ENCODE peak calls at places on chromosomes 1 and 21, in ten cellular contexts. E is head of caudate nucleus; W is fibroblast of lung; C is activated CD8-positive, alpha-beta memory T cell treated with anti-CD3 and anti-CD28 coated beads, Interleukin-2, amount 50 U/mL, for 48 hours; D is vagina; M is psoas muscle; B is activated T-helper 1 cell treated with Interleukin-2 at 50 U/mL for 16 hours; V is mesothelial cell of epicardium; N is SW480; P is DMS153. L is an unnamed sample.

GRCh38 chr1:3262681-3263286 is 191.7 kb upstream of the ARHGEF16 start:
- DNase-seq in P (no peak), D (no peak), B (no peak), M (no peak), C (no peak), V (no peak), E (no peak), N (no peak), W (no peak), L (no peak)

GRCh38 chr21:32812035-32812434 is 40.5 kb upstream of the PAXBP1 start:
- DNase-seq in P (no peak), W (no peak), N (no peak), V (no peak), C (no peak), M (peak), B (no peak), D (no peak), E (no peak), L (no peak)

GRCh38 chr1:39409055-39409816 is 82.2 kb upstream of the BMP8A start:
- DNase-seq in E (peak), N (peak), D (no peak), C (no peak), P (peak), W (peak), V (peak), M (peak), B (no peak), L (no peak)

GRCh38 chr1:226366290-226366689 is 41.6 kb downstream of the PARP1 start:
- DNase-seq in N (no peak), D (no peak), C (no peak), B (no peak), M (no peak), P (no peak), W (peak), E (no peak), V (no peak), L (no peak)

GRCh38 chr1:199172286-199173124 is 533.7 kb downstream of the PTPRC start:
- DNase-seq in P (no peak), W (no peak), V (no peak), C (no peak), N (no peak), E (no peak), B (no peak), M (no peak), D (no peak), L (no peak)

GRCh38 chr1:37879865-37880264 is 20.5 kb upstream of the MTF1 start:
- DNase-seq in B (no peak), E (no peak), D (no peak), P (no peak), W (no peak), V (no peak), N (no peak), M (no peak), C (no peak), L (no peak)

GRCh38 chr1:154775559-154776338 is 94.3 kb downstream of the KCNN3 start:
- DNase-seq in E (no peak), P (no peak), B (no peak), N (no peak), M (no peak), C (no peak), W (no peak), V (no peak), D (no peak), L (peak)

GRCh38 chr1:113388017-113388620 is 2.2 kb upstream of the MAGI3 start:
- DNase-seq in M (no peak), B (no peak), W (no peak), D (no peak), P (no peak), C (no peak), N (no peak), V (no peak), E (no peak), L (no peak)

GRCh38 chr21:33196956-33197374 is 32.8 kb upstream of the IFNAR2 start:
- DNase-seq in B (peak), P (peak), M (peak), E (peak), D (no peak), W (peak), N (peak), C (peak), V (peak), L (no peak)

GRCh38 chr21:46357684-46358425 is 33.9 kb downstream of the PCNT start:
- DNase-seq in E (no peak), W (no peak), D (no peak), B (no peak), V (no peak), M (peak), C (no peak), P (no peak), N (no peak), L (no peak)

GRCh38 chr1:177915641-177916040 is 54.2 kb downstream of the SEC16B start:
- DNase-seq in C (no peak), B (no peak), N (no peak), P (no peak), W (no peak), E (no peak), V (no peak), D (no peak), M (no peak), L (no peak)

GRCh38 chr21:30831194-30831765 is 1.7 kb upstream of the KRTAP7-1 start:
- DNase-seq in V (no peak), E (no peak), W (no peak), N (peak), D (no peak), B (no peak), M (no peak), C (peak), P (no peak), L (no peak)

GRCh38 chr1:51661081-51661518 is 44.2 kb downstream of the OSBPL9 start:
- DNase-seq in P (no peak), B (no peak), E (no peak), C (no peak), N (no peak), M (no peak), V (no peak), D (no peak), W (peak), L (no peak)

GRCh38 chr1:207824691-207825090 is 72.8 kb downstream of the CD46 start:
- DNase-seq in E (no peak), D (no peak), W (peak), V (no peak), C (no peak), B (no peak), M (peak), P (no peak), N (no peak), L (no peak)

GRCh38 chr1:6281511-6282402 is 20.9 kb upstream of the GPR153 start:
- DNase-seq in W (no peak), E (no peak), B (no peak), D (no peak), V (no peak), C (no peak), P (no peak), M (no peak), N (peak), L (no peak)

GRCh38 chr1:101567582-101568189 is 330.9 kb downstream of the S1PR1 start:
- DNase-seq in P (no peak), D (no peak), V (no peak), N (peak), E (peak), W (peak), C (peak), M (no peak), B (peak), L (no peak)

GRCh38 chr1:185541861-185542260 is 192.3 kb upstream of the HMCN1 start:
- DNase-seq in B (no peak), D (no peak), P (no peak), N (no peak), E (no peak), C (no peak), V (no peak), W (no peak), M (no peak), L (no peak)

GRCh38 chr1:76726251-76726650 is 141.0 kb upstream of the ST6GALNAC5 start:
- DNase-seq in E (no peak), P (no peak), V (no peak), D (no peak), M (no peak), C (no peak), N (no peak), B (no peak), W (peak), L (no peak)

GRCh38 chr1:168783424-168783823 is 54.4 kb upstream of the DPT start:
- DNase-seq in E (no peak), W (no peak), B (no peak), P (no peak), V (no peak), C (no peak), D (no peak), M (no peak), N (no peak), L (no peak)

GRCh38 chr1:197948926-197949899 is 32.0 kb downstream of the LHX9 start:
- DNase-seq in M (no peak), P (no peak), N (no peak), B (no peak), C (no peak), W (no peak), E (no peak), V (no peak), D (no peak), L (no peak)

GRCh38 chr1:102047724-102048123 is 51.0 kb upstream of the OLFM3 start:
- DNase-seq in W (no peak), N (no peak), D (no peak), V (no peak), B (no peak), E (no peak), C (no peak), M (no peak), P (no peak), L (no peak)

GRCh38 chr1:157951219-157951618 is 42.2 kb upstream of the KIRREL1 start:
- DNase-seq in E (no peak), P (no peak), M (no peak), V (no peak), B (no peak), W (no peak), C (no peak), N (no peak), D (no peak), L (no peak)

GRCh38 chr1:164748253-164748899 is 189.4 kb downstream of the PBX1 start:
- DNase-seq in D (no peak), M (peak), V (no peak), E (no peak), N (no peak), C (no peak), W (peak), P (no peak), B (no peak), L (no peak)

GRCh38 chr1:172993640-172994039 is 57.1 kb downstream of the TNFSF18 start:
- DNase-seq in P (no peak), V (no peak), W (no peak), D (no peak), E (no peak), C (no peak), N (no peak), M (no peak), B (no peak), L (no peak)

GRCh38 chr1:205710201-205711062 is 30.1 kb upstream of the SLC45A3 start:
- DNase-seq in W (no peak), M (no peak), P (no peak), V (no peak), D (no peak), N (no peak), E (no peak), B (no peak), C (no peak), L (no peak)

GRCh38 chr1:215526147-215526845 is 40.8 kb upstream of the KCTD3 start:
- DNase-seq in D (no peak), E (no peak), W (peak), P (peak), C (no peak), B (no peak), M (no peak), N (peak), V (no peak), L (no peak)

GRCh38 chr1:199404191-199404590 is 623.3 kb upstream of the NR5A2 start:
- DNase-seq in N (no peak), C (no peak), M (no peak), E (no peak), B (no peak), W (peak), P (no peak), V (no peak), D (no peak), L (no peak)

GRCh38 chr1:107691542-107691941 is 273.4 kb downstream of the VAV3 start:
- DNase-seq in C (no peak), N (no peak), D (no peak), M (no peak), E (no peak), V (no peak), B (no peak), P (no peak), W (no peak), L (no peak)

GRCh38 chr1:53391982-53392381 is 64.1 kb upstream of the LRP8 start:
- DNase-seq in W (no peak), B (no peak), V (no peak), E (no peak), N (no peak), D (no peak), P (no peak), C (no peak), M (no peak), L (no peak)

GRCh38 chr1:226309398-226310122 is 596 bp upstream of the LIN9 start:
- DNase-seq in C (peak), D (no peak), W (peak), M (no peak), B (no peak), V (no peak), P (no peak), E (peak), N (peak), L (no peak)

GRCh38 chr21:39004776-39005605 is 178.3 kb downstream of the PSMG1 start:
- DNase-seq in V (no peak), D (no peak), B (no peak), M (no peak), C (no peak), N (no peak), W (peak), E (no peak), P (peak), L (no peak)

GRCh38 chr1:89986020-89986419 is 8.9 kb upstream of the ZNF326 start:
- DNase-seq in N (no peak), W (no peak), B (no peak), V (no peak), D (no peak), M (no peak), E (no peak), P (peak), C (no peak), L (no peak)